ENCODE peak calls at places on chromosome 13, in seven cellular contexts. One of them, this sample, is unnamed.

GRCh38 chr13:34864650-34865049 is 77.4 kb upstream of the NBEA start:
- DNase-seq in K562: no peak
- DNase-seq in GM12878: no peak
- DNase-seq in HCT116: no peak
- DNase-seq in HepG2: no peak
- DNase-seq in Panc1: no peak
- DNase-seq in SK-N-SH: no peak
- DNase-seq in this sample: no peak

GRCh38 chr13:97506511-97506910 is 72.5 kb downstream of the RAP2A start:
- DNase-seq in HepG2: no peak
- DNase-seq in GM12878: no peak
- DNase-seq in SK-N-SH: no peak
- DNase-seq in Panc1: no peak
- DNase-seq in K562: no peak
- DNase-seq in HCT116: no peak
- DNase-seq in this sample: no peak

GRCh38 chr13:71870036-71870435 is 3.0 kb upstream of the DACH1 start:
- DNase-seq in SK-N-SH: no peak
- DNase-seq in HCT116: no peak
- DNase-seq in Panc1: no peak
- DNase-seq in GM12878: no peak
- DNase-seq in K562: no peak
- DNase-seq in HepG2: no peak
- DNase-seq in this sample: no peak

GRCh38 chr13:110322126-110322827 is 15.2 kb downstream of the COL4A2 start:
- DNase-seq in SK-N-SH: no peak
- DNase-seq in GM12878: no peak
- DNase-seq in HepG2: no peak
- DNase-seq in K562: no peak
- DNase-seq in HCT116: no peak
- DNase-seq in Panc1: no peak
- DNase-seq in this sample: no peak

GRCh38 chr13:42946927-42947326 is 45.1 kb downstream of the EPSTI1 start:
- DNase-seq in K562: no peak
- DNase-seq in SK-N-SH: no peak
- DNase-seq in GM12878: no peak
- DNase-seq in Panc1: no peak
- DNase-seq in HepG2: no peak
- DNase-seq in HCT116: no peak
- DNase-seq in this sample: no peak

GRCh38 chr13:79187917-79188699 is 217.9 kb downstream of the RBM26 start:
- DNase-seq in HepG2: no peak
- DNase-seq in HCT116: no peak
- DNase-seq in K562: no peak
- DNase-seq in GM12878: no peak
- DNase-seq in SK-N-SH: no peak
- DNase-seq in Panc1: no peak
- DNase-seq in this sample: no peak

GRCh38 chr13:101454767-101455166 is 2.3 kb downstream of the ITGBL1 start:
- DNase-seq in SK-N-SH: no peak
- DNase-seq in GM12878: no peak
- DNase-seq in Panc1: peak
- DNase-seq in HCT116: no peak
- DNase-seq in K562: no peak
- DNase-seq in HepG2: no peak
- DNase-seq in this sample: no peak

GRCh38 chr13:22412452-22412851 is 741.6 kb downstream of the FGF9 start:
- DNase-seq in HepG2: no peak
- DNase-seq in GM12878: no peak
- DNase-seq in HCT116: no peak
- DNase-seq in K562: no peak
- DNase-seq in SK-N-SH: no peak
- DNase-seq in Panc1: no peak
- DNase-seq in this sample: no peak

GRCh38 chr13:33927315-33927714 is 109.4 kb downstream of the RFC3 start:
- DNase-seq in Panc1: no peak
- DNase-seq in SK-N-SH: no peak
- DNase-seq in K562: no peak
- DNase-seq in HepG2: no peak
- DNase-seq in HCT116: no peak
- DNase-seq in GM12878: no peak
- DNase-seq in this sample: no peak

GRCh38 chr13:36143768-36144167 is 12.6 kb upstream of the DCLK1 start:
- DNase-seq in HepG2: no peak
- DNase-seq in SK-N-SH: no peak
- DNase-seq in K562: no peak
- DNase-seq in Panc1: no peak
- DNase-seq in GM12878: no peak
- DNase-seq in HCT116: no peak
- DNase-seq in this sample: no peak

GRCh38 chr13:25300861-25301346 is 521 bp upstream of the NUP58 start:
- DNase-seq in GM12878: no peak
- DNase-seq in K562: no peak
- DNase-seq in HepG2: no peak
- DNase-seq in Panc1: no peak
- DNase-seq in HCT116: no peak
- DNase-seq in SK-N-SH: peak
- DNase-seq in this sample: no peak

GRCh38 chr13:98293103-98293502 is 116.0 kb upstream of the RNF113B start:
- DNase-seq in HepG2: peak
- DNase-seq in GM12878: no peak
- DNase-seq in Panc1: no peak
- DNase-seq in SK-N-SH: no peak
- DNase-seq in K562: no peak
- DNase-seq in HCT116: no peak
- DNase-seq in this sample: no peak

GRCh38 chr13:90455861-90456260 is 891.6 kb upstream of the MIR17HG start:
- DNase-seq in K562: no peak
- DNase-seq in GM12878: no peak
- DNase-seq in HepG2: no peak
- DNase-seq in SK-N-SH: no peak
- DNase-seq in HCT116: no peak
- DNase-seq in Panc1: no peak
- DNase-seq in this sample: no peak

GRCh38 chr13:95641291-95641811 is 3.2 kb downstream of the DZIP1 start:
- DNase-seq in Panc1: no peak
- DNase-seq in K562: no peak
- DNase-seq in HepG2: no peak
- DNase-seq in SK-N-SH: no peak
- DNase-seq in GM12878: no peak
- DNase-seq in HCT116: no peak
- DNase-seq in this sample: peak

GRCh38 chr13:46664195-46664594 is 111.2 kb downstream of the LRCH1 start:
- DNase-seq in SK-N-SH: no peak
- DNase-seq in GM12878: no peak
- DNase-seq in Panc1: no peak
- DNase-seq in HepG2: no peak
- DNase-seq in HCT116: no peak
- DNase-seq in K562: no peak
- DNase-seq in this sample: no peak

DNA sequence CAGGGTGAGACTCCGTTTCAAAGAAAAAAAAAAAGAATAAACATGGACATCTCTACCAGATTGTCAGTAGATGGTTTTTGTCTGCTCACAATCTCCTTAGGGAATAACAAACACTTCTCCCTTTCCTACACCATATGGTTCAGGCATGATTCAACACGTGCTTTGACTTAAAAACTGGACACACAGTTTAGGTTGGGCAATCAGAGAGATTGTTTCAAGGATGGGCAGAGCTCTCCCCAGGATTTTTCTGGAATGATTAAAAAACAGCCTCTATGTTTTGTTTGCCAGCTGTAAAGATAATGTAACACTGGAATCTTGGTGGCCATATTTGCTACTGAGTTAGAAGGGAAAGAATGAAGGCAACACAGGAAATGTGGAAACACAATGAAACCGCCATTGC is 150.1 kb upstream of the TSC22D1 start:
- DNase-seq in HepG2: no peak
- DNase-seq in K562: no peak
- DNase-seq in SK-N-SH: no peak
- DNase-seq in GM12878: no peak
- DNase-seq in Panc1: no peak
- DNase-seq in HCT116: no peak
- DNase-seq in this sample: no peak
- TF ChIP-seq SIN3A in HepG2: no peak
- TF ChIP-seq SIN3A in K562: no peak
- TF ChIP-seq SIN3A in SK-N-SH: no peak
- TF ChIP-seq SIN3A in GM12878: no peak
- TF ChIP-seq SIN3A in Panc1: no peak
- TF ChIP-seq SIN3A in HCT116: no peak
- TF ChIP-seq SIN3A in this sample: no peak

GRCh38 chr13:113726961-113727411 is 32.0 kb upstream of the TMEM255B start:
- DNase-seq in Panc1: no peak
- DNase-seq in HCT116: no peak
- DNase-seq in K562: no peak
- DNase-seq in GM12878: no peak
- DNase-seq in HepG2: no peak
- DNase-seq in SK-N-SH: no peak
- DNase-seq in this sample: no peak
- TF ChIP-seq SIN3A in Panc1: no peak
- TF ChIP-seq SIN3A in HCT116: no peak
- TF ChIP-seq SIN3A in K562: no peak
- TF ChIP-seq SIN3A in GM12878: no peak
- TF ChIP-seq SIN3A in HepG2: no peak
- TF ChIP-seq SIN3A in SK-N-SH: no peak
- TF ChIP-seq SIN3A in this sample: no peak

GRCh38 chr13:28620011-28620830 is 38.7 kb upstream of the POMP start:
- DNase-seq in Panc1: no peak
- DNase-seq in GM12878: no peak
- DNase-seq in K562: no peak
- DNase-seq in HCT116: no peak
- DNase-seq in HepG2: no peak
- DNase-seq in SK-N-SH: no peak
- DNase-seq in this sample: no peak

GRCh38 chr13:28621439-28621838 is 37.5 kb upstream of the POMP start:
- DNase-seq in Panc1: no peak
- DNase-seq in HCT116: no peak
- DNase-seq in HepG2: no peak
- DNase-seq in K562: no peak
- DNase-seq in GM12878: no peak
- DNase-seq in SK-N-SH: no peak
- DNase-seq in this sample: no peak

GRCh38 chr13:28624707-28625432 is 34.1 kb upstream of the POMP start:
- DNase-seq in HCT116: no peak
- DNase-seq in SK-N-SH: no peak
- DNase-seq in Panc1: no peak
- DNase-seq in GM12878: no peak
- DNase-seq in HepG2: no peak
- DNase-seq in K562: no peak
- DNase-seq in this sample: no peak

GRCh38 chr13:28623782-28624706 is 34.9 kb upstream of the POMP start:
- DNase-seq in HepG2: no peak
- DNase-seq in SK-N-SH: no peak
- DNase-seq in GM12878: no peak
- DNase-seq in K562: no peak
- DNase-seq in Panc1: no peak
- DNase-seq in HCT116: no peak
- DNase-seq in this sample: no peak

DNA sequence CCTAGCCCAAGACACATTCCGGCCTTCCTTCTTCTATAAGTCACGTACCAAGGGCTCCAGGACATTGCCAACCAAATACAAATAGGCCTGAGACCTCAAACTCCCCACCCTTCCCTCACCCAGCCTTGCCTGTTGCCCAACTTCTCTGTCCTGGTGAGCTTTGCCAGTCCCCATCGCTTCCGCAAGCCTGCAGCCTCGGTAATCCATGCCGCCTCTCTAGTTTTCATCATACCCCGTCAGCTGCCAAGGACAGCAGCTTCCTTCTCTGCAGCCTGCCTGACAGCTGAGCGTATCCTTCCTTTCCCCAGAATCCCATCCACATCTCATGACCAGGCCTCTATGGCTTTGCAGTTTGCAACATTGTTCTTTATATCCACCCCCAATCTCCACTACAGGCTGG is 36.6 kb upstream of the POMP start:
- DNase-seq in GM12878: no peak
- DNase-seq in HepG2: no peak
- DNase-seq in K562: no peak
- DNase-seq in HCT116: no peak
- DNase-seq in SK-N-SH: no peak
- DNase-seq in Panc1: no peak
- DNase-seq in this sample: no peak
- TF ChIP-seq SIN3A in GM12878: no peak
- TF ChIP-seq SIN3A in HepG2: no peak
- TF ChIP-seq SIN3A in K562: no peak
- TF ChIP-seq SIN3A in HCT116: no peak
- TF ChIP-seq SIN3A in SK-N-SH: no peak
- TF ChIP-seq SIN3A in Panc1: no peak
- TF ChIP-seq SIN3A in this sample: no peak

GRCh38 chr13:62300021-62300420 is 884.4 kb upstream of the PCDH20 start:
- DNase-seq in K562: no peak
- DNase-seq in HepG2: no peak
- DNase-seq in SK-N-SH: no peak
- DNase-seq in GM12878: no peak
- DNase-seq in Panc1: no peak
- DNase-seq in HCT116: no peak
- DNase-seq in this sample: no peak
- TF ChIP-seq SIN3A in K562: no peak
- TF ChIP-seq SIN3A in HepG2: no peak
- TF ChIP-seq SIN3A in SK-N-SH: no peak
- TF ChIP-seq SIN3A in GM12878: no peak
- TF ChIP-seq SIN3A in Panc1: no peak
- TF ChIP-seq SIN3A in HCT116: no peak
- TF ChIP-seq SIN3A in this sample: no peak

DNA sequence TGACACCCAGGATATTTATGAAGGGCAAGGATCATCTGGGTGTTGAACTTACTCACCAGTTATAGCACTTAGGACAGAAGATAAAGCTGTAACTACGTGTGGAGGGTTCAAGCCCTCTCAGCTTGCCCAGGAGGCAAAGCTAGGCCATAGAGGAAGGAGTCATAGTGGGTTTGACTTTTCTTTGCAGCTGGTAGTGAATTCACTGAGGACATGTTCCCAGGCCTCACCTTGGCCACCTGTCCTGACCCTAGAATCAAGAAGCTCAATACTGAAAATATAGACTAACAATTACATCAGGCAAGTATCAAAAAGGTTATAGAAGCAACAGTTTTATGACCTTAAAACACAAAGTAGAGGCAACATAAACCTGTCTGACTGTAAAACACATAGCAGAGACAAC is 1207.7 kb downstream of the SLITRK1 start:
- DNase-seq in HCT116: no peak
- DNase-seq in GM12878: no peak
- DNase-seq in Panc1: no peak
- DNase-seq in HepG2: no peak
- DNase-seq in K562: no peak
- DNase-seq in SK-N-SH: no peak
- DNase-seq in this sample: no peak
- TF ChIP-seq SIN3A in HCT116: no peak
- TF ChIP-seq SIN3A in GM12878: no peak
- TF ChIP-seq SIN3A in Panc1: no peak
- TF ChIP-seq SIN3A in HepG2: no peak
- TF ChIP-seq SIN3A in K562: no peak
- TF ChIP-seq SIN3A in SK-N-SH: no peak
- TF ChIP-seq SIN3A in this sample: no peak

This sample was measured in H1.